ENCODE peak calls at places on chromosome 21, in eight cellular contexts. One of them, this sample, is unnamed.

GRCh38 chr21:28674807-28675206 is 317.9 kb downstream of the LTN1 start:
- DNase-seq in GM10248: no peak
- DNase-seq in HFFc6: no peak
- DNase-seq in HL-60: no peak
- DNase-seq in WTC11: no peak
- DNase-seq in Peyer's patch: no peak
- DNase-seq in foreskin fibroblast: peak; percentile 33
- DNase-seq in endothelial cell: no peak
- DNase-seq in this sample: no peak

GRCh38 chr21:15659768-15660423 is 69.9 kb upstream of the USP25 start:
- DNase-seq in WTC11: no peak
- DNase-seq in Peyer's patch: no peak
- DNase-seq in HL-60: no peak
- DNase-seq in foreskin fibroblast: no peak
- DNase-seq in GM10248: no peak
- DNase-seq in endothelial cell: no peak
- DNase-seq in HFFc6: peak; percentile 4
- DNase-seq in this sample: no peak

GRCh38 chr21:42850866-42851391 is 28.4 kb downstream of the WDR4 start:
- DNase-seq in Peyer's patch: no peak
- DNase-seq in HL-60: peak; percentile 32
- DNase-seq in HFFc6: no peak
- DNase-seq in WTC11: peak; percentile 89
- DNase-seq in endothelial cell: peak; percentile 63
- DNase-seq in GM10248: no peak
- DNase-seq in foreskin fibroblast: peak; percentile 37
- DNase-seq in this sample: no peak

GRCh38 chr21:16370176-16370575 is 640.4 kb downstream of the USP25 start:
- DNase-seq in GM10248: no peak
- DNase-seq in foreskin fibroblast: no peak
- DNase-seq in HL-60: no peak
- DNase-seq in HFFc6: no peak
- DNase-seq in Peyer's patch: no peak
- DNase-seq in endothelial cell: no peak
- DNase-seq in WTC11: no peak
- DNase-seq in this sample: no peak

GRCh38 chr21:41758550-41758949 is 8.3 kb downstream of the RIPK4 start:
- DNase-seq in HL-60: no peak
- DNase-seq in Peyer's patch: no peak
- DNase-seq in WTC11: no peak
- DNase-seq in GM10248: no peak
- DNase-seq in HFFc6: no peak
- DNase-seq in endothelial cell: no peak
- DNase-seq in foreskin fibroblast: no peak
- DNase-seq in this sample: no peak

GRCh38 chr21:30463713-30464112 is 16.5 kb downstream of the KRTAP19-1 start:
- DNase-seq in HFFc6: no peak
- DNase-seq in foreskin fibroblast: peak; percentile 1
- DNase-seq in endothelial cell: no peak
- DNase-seq in HL-60: no peak
- DNase-seq in GM10248: no peak
- DNase-seq in Peyer's patch: no peak
- DNase-seq in WTC11: no peak
- DNase-seq in this sample: no peak

GRCh38 chr21:14383596-14384210 is 757 bp upstream of the HSPA13 start:
- DNase-seq in foreskin fibroblast: no peak
- DNase-seq in HL-60: no peak
- DNase-seq in WTC11: no peak
- DNase-seq in GM10248: peak; percentile 14
- DNase-seq in Peyer's patch: no peak
- DNase-seq in endothelial cell: no peak
- DNase-seq in HFFc6: peak; percentile 8
- DNase-seq in this sample: no peak

GRCh38 chr21:41578083-41578482 is 70.1 kb upstream of the TMPRSS2 start:
- DNase-seq in HL-60: no peak
- DNase-seq in Peyer's patch: no peak
- DNase-seq in foreskin fibroblast: no peak
- DNase-seq in endothelial cell: no peak
- DNase-seq in HFFc6: no peak
- DNase-seq in WTC11: no peak
- DNase-seq in GM10248: no peak
- DNase-seq in this sample: no peak

GRCh38 chr21:15003463-15004135 is 61.2 kb downstream of the NRIP1 start:
- DNase-seq in endothelial cell: no peak
- DNase-seq in WTC11: peak; percentile 30
- DNase-seq in GM10248: no peak
- DNase-seq in foreskin fibroblast: no peak
- DNase-seq in HFFc6: no peak
- DNase-seq in Peyer's patch: no peak
- DNase-seq in HL-60: no peak
- DNase-seq in this sample: no peak

GRCh38 chr21:28152729-28153128 is 839.9 kb downstream of the LTN1 start:
- DNase-seq in foreskin fibroblast: no peak
- DNase-seq in HFFc6: no peak
- DNase-seq in WTC11: no peak
- DNase-seq in HL-60: no peak
- DNase-seq in endothelial cell: no peak
- DNase-seq in GM10248: no peak
- DNase-seq in Peyer's patch: no peak
- DNase-seq in this sample: no peak

GRCh38 chr21:44498965-44499560 is 40.9 kb downstream of the KRTAP10-1 start:
- DNase-seq in HFFc6: no peak
- DNase-seq in GM10248: no peak
- DNase-seq in endothelial cell: no peak
- DNase-seq in WTC11: no peak
- DNase-seq in Peyer's patch: no peak
- DNase-seq in HL-60: no peak
- DNase-seq in foreskin fibroblast: no peak
- DNase-seq in this sample: no peak

GRCh38 chr21:35932232-35932911 is 128.0 kb downstream of the SETD4 start:
- DNase-seq in GM10248: peak; percentile 50
- DNase-seq in foreskin fibroblast: peak; percentile 97
- DNase-seq in endothelial cell: no peak
- DNase-seq in HL-60: peak; percentile 95
- DNase-seq in WTC11: no peak
- DNase-seq in Peyer's patch: peak; percentile 61
- DNase-seq in HFFc6: peak; percentile 84
- DNase-seq in this sample: no peak

GRCh38 chr21:37198989-37199924 is 67.9 kb downstream of the VPS26C start:
- DNase-seq in foreskin fibroblast: peak; percentile 82
- DNase-seq in endothelial cell: no peak
- DNase-seq in Peyer's patch: no peak
- DNase-seq in GM10248: no peak
- DNase-seq in HFFc6: peak; percentile 89
- DNase-seq in WTC11: no peak
- DNase-seq in HL-60: no peak
- DNase-seq in this sample: no peak

GRCh38 chr21:43845386-43845785 is 19.6 kb upstream of the AGPAT3 start:
- DNase-seq in HL-60: no peak
- DNase-seq in endothelial cell: no peak
- DNase-seq in GM10248: no peak
- DNase-seq in foreskin fibroblast: no peak
- DNase-seq in WTC11: no peak
- DNase-seq in Peyer's patch: no peak
- DNase-seq in HFFc6: no peak
- DNase-seq in this sample: no peak

GRCh38 chr21:29300547-29301138 is 1.9 kb downstream of the BACH1 start:
- DNase-seq in foreskin fibroblast: no peak
- DNase-seq in HFFc6: no peak
- DNase-seq in Peyer's patch: no peak
- DNase-seq in HL-60: no peak
- DNase-seq in endothelial cell: no peak
- DNase-seq in WTC11: no peak
- DNase-seq in GM10248: peak; percentile 79
- DNase-seq in this sample: no peak

GRCh38 chr21:35864039-35864438 is 196.3 kb downstream of the SETD4 start:
- DNase-seq in HFFc6: no peak
- DNase-seq in GM10248: no peak
- DNase-seq in foreskin fibroblast: no peak
- DNase-seq in HL-60: no peak
- DNase-seq in WTC11: no peak
- DNase-seq in Peyer's patch: no peak
- DNase-seq in endothelial cell: no peak
- DNase-seq in this sample: no peak

GRCh38 chr21:41370840-41371697 is 9.2 kb downstream of the MX2 start:
- DNase-seq in GM10248: no peak
- DNase-seq in Peyer's patch: no peak
- DNase-seq in HL-60: no peak
- DNase-seq in endothelial cell: no peak
- DNase-seq in HFFc6: no peak
- DNase-seq in WTC11: no peak
- DNase-seq in foreskin fibroblast: no peak
- DNase-seq in this sample: no peak

GRCh38 chr21:34132202-34132601 is 58.8 kb downstream of the MRPS6 start:
- DNase-seq in GM10248: no peak
- DNase-seq in Peyer's patch: no peak
- DNase-seq in foreskin fibroblast: no peak
- DNase-seq in HFFc6: no peak
- DNase-seq in endothelial cell: no peak
- DNase-seq in WTC11: no peak
- DNase-seq in HL-60: no peak
- DNase-seq in this sample: no peak
- TF ChIP-seq CTCF in GM10248: no peak
- TF ChIP-seq CTCF in Peyer's patch: no peak
- TF ChIP-seq CTCF in foreskin fibroblast: no peak
- TF ChIP-seq CTCF in HFFc6: no peak
- TF ChIP-seq CTCF in endothelial cell: no peak
- TF ChIP-seq CTCF in WTC11: no peak
- TF ChIP-seq CTCF in HL-60: no peak
- TF ChIP-seq CTCF in this sample: no peak

DNA sequence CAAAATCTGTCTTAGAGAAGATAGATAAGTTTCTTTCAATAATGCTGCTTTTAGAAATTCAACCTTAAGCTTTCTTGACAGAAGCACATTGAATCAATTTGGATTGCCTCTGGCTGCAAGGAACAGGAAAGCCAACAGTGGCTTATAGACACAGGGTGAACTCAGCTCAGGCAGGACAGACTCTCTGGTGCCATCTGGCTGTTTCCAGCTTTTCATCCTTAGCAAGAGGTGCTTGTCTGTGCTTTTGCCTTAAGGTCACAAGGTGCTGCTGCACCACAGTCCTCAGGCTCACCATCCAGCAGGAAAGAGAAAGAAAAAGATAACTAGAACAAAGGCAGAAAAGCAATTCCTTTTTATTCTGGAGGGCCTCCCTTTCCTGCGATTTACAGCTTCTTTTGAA is 93.7 kb upstream of the ETS2 start:
- DNase-seq in WTC11: peak; percentile 53
- DNase-seq in endothelial cell: peak; percentile 44
- DNase-seq in Peyer's patch: no peak
- DNase-seq in GM10248: no peak
- DNase-seq in foreskin fibroblast: peak; percentile 48
- DNase-seq in HL-60: no peak
- DNase-seq in HFFc6: peak; percentile 40
- DNase-seq in this sample: no peak
- TF ChIP-seq CTCF in WTC11: no peak
- TF ChIP-seq CTCF in endothelial cell: no peak
- TF ChIP-seq CTCF in Peyer's patch: no peak
- TF ChIP-seq CTCF in GM10248: peak; percentile 26
- TF ChIP-seq CTCF in foreskin fibroblast: peak; percentile 64
- TF ChIP-seq CTCF in HL-60: no peak
- TF ChIP-seq CTCF in HFFc6: peak; percentile 71
- TF ChIP-seq CTCF in this sample: no peak

GRCh38 chr21:31538821-31539220 is 120.7 kb upstream of the SOD1 start:
- DNase-seq in GM10248: no peak
- DNase-seq in HL-60: no peak
- DNase-seq in foreskin fibroblast: no peak
- DNase-seq in HFFc6: no peak
- DNase-seq in WTC11: no peak
- DNase-seq in endothelial cell: no peak
- DNase-seq in Peyer's patch: no peak
- DNase-seq in this sample: no peak

GRCh38 chr21:31543191-31543590 is 116.3 kb upstream of the SOD1 start:
- DNase-seq in GM10248: no peak
- DNase-seq in Peyer's patch: no peak
- DNase-seq in HFFc6: no peak
- DNase-seq in WTC11: no peak
- DNase-seq in foreskin fibroblast: no peak
- DNase-seq in endothelial cell: no peak
- DNase-seq in HL-60: no peak
- DNase-seq in this sample: no peak

GRCh38 chr21:31536138-31536537 is 123.4 kb upstream of the SOD1 start:
- DNase-seq in HL-60: no peak
- DNase-seq in WTC11: no peak
- DNase-seq in Peyer's patch: no peak
- DNase-seq in HFFc6: no peak
- DNase-seq in endothelial cell: no peak
- DNase-seq in foreskin fibroblast: no peak
- DNase-seq in GM10248: no peak
- DNase-seq in this sample: no peak

DNA sequence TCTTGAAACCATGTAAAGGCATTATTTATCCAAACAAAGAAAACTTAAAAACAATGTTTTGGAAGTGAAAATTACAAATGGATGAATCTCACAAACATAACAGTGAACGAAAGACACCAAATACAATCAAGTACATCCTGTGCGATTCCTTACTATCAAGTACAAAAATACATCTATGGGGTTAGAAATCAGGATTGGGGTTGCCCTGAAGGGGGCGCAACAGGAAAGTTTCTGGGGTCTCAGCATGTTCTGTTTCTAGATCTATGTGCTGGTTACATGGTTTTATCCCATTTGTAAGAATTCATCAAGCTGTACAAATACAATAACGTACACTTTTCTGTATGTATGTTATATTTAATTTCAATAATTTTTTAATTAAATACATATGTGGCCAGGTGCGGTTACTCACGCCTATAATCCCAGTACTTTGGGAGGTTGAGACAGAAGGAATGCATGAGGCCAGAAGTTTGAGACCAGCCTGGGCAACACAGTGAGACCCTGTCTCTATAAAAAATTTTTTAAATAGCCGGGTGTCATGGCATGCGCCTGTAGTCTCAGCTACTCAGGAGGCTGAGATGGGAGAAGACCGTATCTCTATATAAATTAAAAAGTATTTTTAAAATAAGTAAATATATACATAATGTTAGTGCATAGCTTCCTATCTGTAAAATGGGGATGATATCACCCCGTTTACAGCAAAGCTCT is 121.5 kb upstream of the SOD1 start:
- DNase-seq in GM10248: no peak
- DNase-seq in foreskin fibroblast: no peak
- DNase-seq in Peyer's patch: no peak
- DNase-seq in WTC11: peak; percentile 68
- DNase-seq in HFFc6: no peak
- DNase-seq in endothelial cell: peak; percentile 45
- DNase-seq in HL-60: no peak
- DNase-seq in this sample: no peak
- TF ChIP-seq CTCF in GM10248: no peak
- TF ChIP-seq CTCF in foreskin fibroblast: no peak
- TF ChIP-seq CTCF in Peyer's patch: no peak
- TF ChIP-seq CTCF in WTC11: peak; percentile 55
- TF ChIP-seq CTCF in HFFc6: peak; percentile 28
- TF ChIP-seq CTCF in endothelial cell: peak; percentile 66
- TF ChIP-seq CTCF in HL-60: no peak
- TF ChIP-seq CTCF in this sample: no peak

DNA sequence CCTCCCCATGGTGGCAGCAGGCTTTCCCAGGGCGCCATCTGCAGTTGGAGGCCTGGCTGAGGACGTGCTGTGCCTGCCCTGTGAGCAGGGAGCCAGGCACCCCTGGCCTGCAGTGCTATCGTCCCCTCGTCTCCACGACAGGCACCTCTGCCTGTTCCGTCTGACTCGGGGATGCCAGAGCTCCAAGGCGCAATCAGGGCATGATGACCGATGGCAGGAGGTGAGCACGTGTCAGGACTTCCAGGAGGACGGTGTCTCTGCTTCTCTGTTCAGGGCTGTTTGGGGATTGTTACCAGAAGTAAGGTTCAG is 125.2 kb downstream of the PCBP3 start:
- DNase-seq in HL-60: no peak
- DNase-seq in GM10248: peak; percentile 9
- DNase-seq in WTC11: no peak
- DNase-seq in Peyer's patch: no peak
- DNase-seq in HFFc6: no peak
- DNase-seq in endothelial cell: no peak
- DNase-seq in foreskin fibroblast: peak; percentile 19
- DNase-seq in this sample: no peak
- TF ChIP-seq CTCF in HL-60: no peak
- TF ChIP-seq CTCF in GM10248: peak; percentile 16
- TF ChIP-seq CTCF in WTC11: no peak
- TF ChIP-seq CTCF in Peyer's patch: no peak
- TF ChIP-seq CTCF in HFFc6: peak; percentile 11
- TF ChIP-seq CTCF in endothelial cell: no peak
- TF ChIP-seq CTCF in foreskin fibroblast: no peak
- TF ChIP-seq CTCF in this sample: no peak

This sample was measured in natural killer cell.